ENCODE peak calls at places on chromosomes 13 and 19, in nine cellular contexts. U is right atrium auricular region, J is neural progenitor cell, T is A549, G is Panc1, C is Peyer's patch, M is mucosa of descending colon, X is transverse colon, Z is IMR-90. S is an unnamed sample. For H3K4me1, the result is how much of the 10 kb centered on the place peaks cover.

GRCh38 chr13:23993439-23993980 is 96.2 kb upstream of the C1QTNF9B start:
- DNase-seq in U (no peak), J (no peak), T (no peak), G (no peak), C (no peak), M (no peak), X (no peak), Z (peak), S (no peak)

GRCh38 chr19:11091343-11092153 is 2.3 kb downstream of the LDLR start:
- DNase-seq in U (peak), J (no peak), T (peak), G (peak), C (peak), M (peak), X (peak), Z (peak), S (peak)

GRCh38 chr13:114131581-114132418 is 623 bp downstream of the RASA3 start:
- DNase-seq in U (peak), J (peak), T (peak), G (no peak), C (peak), M (peak), X (no peak), Z (no peak), S (peak)

GRCh38 chr19:16066611-16067104 is 9.6 kb upstream of the TPM4 start:
- DNase-seq in U (no peak), J (no peak), T (peak), G (no peak), C (peak), M (no peak), X (peak), Z (peak), S (peak)

GRCh38 chr19:45638930-45639729 is at the start of gene EML2:
- DNase-seq in U (no peak), J (peak), T (peak), G (no peak), C (peak), M (peak), X (peak), Z (no peak), S (peak)

GRCh38 chr19:37902668-37903067 is 3.7 kb downstream of the WDR87 start:
- DNase-seq in U (peak), J (peak), T (peak), G (peak), C (peak), M (peak), X (peak), Z (peak), S (peak)

GRCh38 chr13:79775830-79776229 is 294.9 kb downstream of the NDFIP2 start:
- DNase-seq in U (no peak), J (peak), T (peak), G (peak), C (no peak), M (no peak), X (peak), Z (peak), S (peak)

GRCh38 chr13:60538566-60538965 is 141.5 kb downstream of the TDRD3 start:
- DNase-seq in U (no peak), J (no peak), T (no peak), G (no peak), C (no peak), M (no peak), X (no peak), Z (no peak), S (no peak)

GRCh38 chr19:5349041-5349440 is 8.4 kb upstream of the PTPRS start:
- DNase-seq in U (no peak), J (peak), T (peak), G (no peak), C (no peak), M (no peak), X (no peak), Z (no peak), S (no peak)

GRCh38 chr13:31167490-31167889 is 5.8 kb upstream of the HSPH1 start:
- DNase-seq in U (no peak), J (no peak), T (peak), G (no peak), C (no peak), M (no peak), X (no peak), Z (peak), S (no peak)

GRCh38 chr13:35838356-35838755 is 292.8 kb downstream of the DCLK1 start:
- DNase-seq in U (no peak), J (no peak), T (no peak), G (no peak), C (no peak), M (no peak), X (no peak), Z (peak), S (peak)

GRCh38 chr13:109747524-109747923 is 38.9 kb downstream of the IRS2 start:
- DNase-seq in U (peak), J (no peak), T (no peak), G (no peak), C (no peak), M (no peak), X (no peak), Z (no peak), S (no peak)
- H3K4me1 ChIP-seq in U (under half), J (under half), T (under half), G (under half), C (under half), M (under half), X (under half), Z (under half), S (under half)

DNA sequence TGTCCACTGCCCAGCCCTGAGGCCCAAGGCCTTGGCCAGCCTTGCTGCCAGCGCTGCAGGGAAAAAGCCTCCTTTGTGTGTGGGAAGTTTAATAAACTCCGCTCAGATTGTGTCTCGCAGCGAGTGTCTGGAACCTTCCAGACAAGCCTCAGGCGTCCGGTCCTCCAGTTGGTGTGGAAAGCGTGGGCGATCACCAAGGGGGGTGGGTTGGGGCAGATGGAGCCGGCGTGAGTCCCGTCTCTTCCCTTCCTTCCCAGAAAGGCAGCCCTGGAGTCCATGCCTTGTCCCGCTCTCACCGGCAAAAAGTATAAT is 4.6 kb downstream of the STK11 start:
- DNase-seq in U (no peak), J (no peak), T (no peak), G (no peak), C (no peak), M (no peak), X (no peak), Z (no peak), S (no peak)
- H3K4me1 ChIP-seq in U (half or more), J (under half), T (under half), G (under half), C (under half), M (half or more), X (half or more), Z (under half), S (under half)

GRCh38 chr19:3366761-3367571 is 583 bp downstream of the NFIC start:
- DNase-seq in U (no peak), J (peak), T (no peak), G (no peak), C (no peak), M (peak), X (peak), Z (no peak), S (peak)

GRCh38 chr19:3366104-3366760 is at the start of gene NFIC:
- DNase-seq in U (peak), J (peak), T (peak), G (no peak), C (peak), M (peak), X (peak), Z (peak), S (peak)

GRCh38 chr19:3365093-3365446 is 1.3 kb upstream of the NFIC start:
- DNase-seq in U (no peak), J (no peak), T (no peak), G (no peak), C (no peak), M (no peak), X (no peak), Z (no peak), S (no peak)

GRCh38 chr19:3364501-3364858 is 1.9 kb upstream of the NFIC start:
- DNase-seq in U (no peak), J (no peak), T (no peak), G (no peak), C (no peak), M (no peak), X (no peak), Z (no peak), S (no peak)

DNA sequence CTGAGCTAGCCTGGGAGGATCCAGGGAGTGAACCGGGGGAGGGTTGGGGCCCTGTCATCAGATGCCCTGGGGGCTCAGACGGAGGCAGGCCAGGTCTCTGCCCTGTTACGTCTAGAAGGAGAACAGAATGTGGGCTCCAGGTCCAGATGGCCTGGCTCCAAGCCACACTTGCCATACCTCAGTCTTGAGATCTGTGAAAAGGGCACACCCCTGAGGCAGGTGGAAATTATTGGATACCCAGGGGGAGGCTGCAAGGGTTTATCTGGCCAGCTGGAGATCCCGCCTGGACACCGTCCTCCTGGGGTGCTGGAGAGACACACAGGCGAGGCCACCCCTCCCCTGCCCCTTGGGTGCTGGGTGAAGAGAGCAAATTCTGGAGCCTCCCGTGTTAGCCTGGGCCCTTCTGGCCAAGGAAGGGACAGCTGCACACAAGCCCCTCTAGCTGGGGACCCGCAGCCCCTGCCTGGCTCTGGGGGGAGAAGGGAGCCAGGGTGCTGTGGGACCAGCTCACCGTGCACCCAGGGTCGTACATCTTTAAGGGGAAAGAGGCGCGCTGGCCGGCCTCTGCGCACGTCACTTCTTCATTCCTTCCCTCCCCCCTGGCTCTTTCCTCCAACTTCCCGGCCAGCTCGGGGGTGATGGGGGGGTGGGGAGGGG is 808 bp upstream of the NFIC start:
- DNase-seq in U (peak), J (no peak), T (peak), G (no peak), C (no peak), M (peak), X (peak), Z (peak), S (peak)
- H3K4me1 ChIP-seq in U (half or more), J (under half), T (half or more), G (under half), C (under half), M (under half), X (half or more), Z (under half), S (under half)

DNA sequence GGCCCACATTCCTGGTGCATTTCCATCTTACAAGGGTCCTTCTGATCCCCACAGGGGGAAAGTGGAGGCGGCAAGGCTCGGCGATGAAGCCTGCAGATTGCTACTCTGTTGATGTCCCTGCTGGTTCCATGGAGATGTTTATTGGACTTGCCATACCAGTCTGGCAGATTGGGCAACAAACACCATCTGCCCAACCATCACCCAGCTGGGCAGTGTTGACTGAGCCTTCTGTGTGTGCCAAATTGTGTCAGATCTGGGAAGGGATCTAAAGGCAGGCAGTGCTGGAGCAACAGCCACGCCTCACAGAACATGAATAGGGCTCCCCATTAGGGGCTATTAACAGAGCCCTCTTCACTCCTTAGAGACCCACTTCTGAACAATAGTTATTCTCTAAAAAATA is 35.0 kb downstream of the FLT1 start:
- DNase-seq in U (no peak), J (no peak), T (no peak), G (no peak), C (no peak), M (no peak), X (no peak), Z (no peak), S (no peak)
- H3K4me1 ChIP-seq in U (under half), J (under half), T (under half), G (under half), C (under half), M (under half), X (under half), Z (under half), S (under half)

GRCh38 chr13:74129500-74130144 is 4.6 kb downstream of the KLF12 start:
- DNase-seq in U (no peak), J (no peak), T (no peak), G (no peak), C (peak), M (no peak), X (peak), Z (no peak), S (peak)
- H3K4me1 ChIP-seq in U (under half), J (under half), T (under half), G (under half), C (under half), M (under half), X (under half), Z (under half), S (under half)